ENCODE peak calls at places on chromosomes 7 and 10, in eight cellular contexts. H, Z, S, C, O, D, E and L are unnamed samples.

GRCh38 chr7:28096713-28097112 is 83.9 kb downstream of the JAZF1 start:
- DNase-seq in H (no peak), D (peak; percentile 72), Z (peak; percentile 25), S (peak; percentile 65), E (peak; percentile 34), O (peak; percentile 44), C (peak; percentile 71), L (no peak)

GRCh38 chr7:105621617-105622016 is 40.3 kb upstream of the EFCAB10 start:
- DNase-seq in S (peak; percentile 35), O (no peak), E (no peak), C (no peak), Z (no peak), H (no peak), D (no peak), L (no peak)

GRCh38 chr10:125160856-125161569 is 650 bp upstream of the CTBP2 start:
- DNase-seq in C (peak; percentile 78), O (peak; percentile 88), Z (peak; percentile 16), E (no peak), S (peak; percentile 83), D (peak; percentile 77), H (peak; percentile 95), L (no peak)

GRCh38 chr10:15775513-15775912 is 55.8 kb upstream of the ITGA8 start:
- DNase-seq in H (no peak), C (peak; percentile 28), Z (no peak), E (no peak), S (peak; percentile 77), D (no peak), O (peak; percentile 20), L (no peak)

GRCh38 chr10:110786172-110786571 is 85.6 kb upstream of the PDCD4 start:
- DNase-seq in D (no peak), E (no peak), Z (no peak), O (no peak), S (no peak), C (no peak), H (no peak), L (no peak)

GRCh38 chr7:48643420-48644013 is 280.8 kb upstream of the CDC14C start:
- DNase-seq in D (no peak), S (no peak), H (no peak), E (no peak), C (no peak), Z (no peak), O (no peak), L (no peak)

GRCh38 chr10:91610919-91611318 is 22.0 kb downstream of the PPP1R3C start:
- DNase-seq in E (no peak), H (peak; percentile 70), Z (no peak), C (no peak), S (no peak), D (no peak), O (no peak), L (no peak)

GRCh38 chr10:36256166-36256565 is 614.1 kb upstream of the FZD8 start:
- DNase-seq in E (no peak), Z (no peak), H (no peak), O (no peak), D (peak; percentile 71), S (no peak), C (no peak), L (no peak)

GRCh38 chr10:104925232-104925851 is 284.3 kb downstream of the SORCS3 start:
- DNase-seq in Z (peak; percentile 17), E (no peak), S (peak; percentile 5), D (peak; percentile 6), H (no peak), C (peak; percentile 49), O (peak; percentile 1), L (peak; percentile 2)

GRCh38 chr7:27316311-27316710 is 73.7 kb downstream of the EVX1 start:
- DNase-seq in H (no peak), D (no peak), O (no peak), C (no peak), E (no peak), S (peak; percentile 7), Z (no peak), L (no peak)

GRCh38 chr7:584820-585219 is 65.2 kb upstream of the PDGFA start:
- DNase-seq in Z (no peak), O (no peak), S (no peak), C (no peak), H (no peak), E (no peak), D (no peak), L (no peak)

GRCh38 chr10:84269773-84270172 is 24.9 kb downstream of the RGR start:
- DNase-seq in C (peak; percentile 83), Z (no peak), O (peak; percentile 59), E (no peak), H (peak; percentile 21), S (peak; percentile 55), D (no peak), L (no peak)

GRCh38 chr10:101569838-101570763 is 18.0 kb downstream of the POLL start:
- DNase-seq in E (peak; percentile 77), H (peak; percentile 95), D (peak; percentile 65), C (peak; percentile 59), O (peak; percentile 69), Z (peak; percentile 89), S (peak; percentile 50), L (peak; percentile 61)

GRCh38 chr7:220151-220841 is 27.9 kb downstream of the FAM20C start:
- DNase-seq in H (no peak), O (no peak), C (no peak), E (no peak), S (peak; percentile 39), D (peak; percentile 31), Z (no peak), L (no peak)

GRCh38 chr7:17502209-17502810 is 203.9 kb downstream of the AHR start:
- DNase-seq in S (no peak), H (no peak), O (no peak), C (no peak), Z (no peak), D (no peak), E (no peak), L (no peak)

GRCh38 chr7:1231214-1232102 is 1.2 kb upstream of the UNCX start:
- DNase-seq in E (no peak), S (no peak), D (no peak), C (no peak), O (no peak), Z (no peak), H (no peak), L (no peak)

GRCh38 chr10:10589540-10589939 is 428.1 kb upstream of the CELF2 start:
- DNase-seq in S (peak; percentile 91), D (no peak), O (no peak), E (no peak), C (peak; percentile 2), Z (peak; percentile 2), H (no peak), L (no peak)

GRCh38 chr7:770786-771185 is 43.7 kb upstream of the PRKAR1B start:
- DNase-seq in S (peak; percentile 9), E (no peak), O (no peak), H (no peak), C (no peak), Z (no peak), D (no peak), L (no peak)

GRCh38 chr7:94056796-94057207 is 52.6 kb upstream of the BET1 start:
- DNase-seq in O (no peak), H (no peak), C (peak; percentile 62), E (no peak), D (no peak), S (peak; percentile 91), Z (no peak), L (no peak)

GRCh38 chr7:50662059-50662689 is 97.0 kb upstream of the DDC start:
- DNase-seq in H (peak; percentile 83), S (no peak), Z (no peak), E (no peak), D (no peak), C (no peak), O (no peak), L (peak; percentile 14)

GRCh38 chr7:82442492-82443043 is 1.0 kb downstream of the CACNA2D1 start:
- DNase-seq in D (peak; percentile 60), C (no peak), Z (no peak), E (no peak), O (peak; percentile 47), S (peak; percentile 11), H (no peak), L (no peak)

GRCh38 chr7:141317033-141317585 is 234.1 kb upstream of the AGK start:
- DNase-seq in O (no peak), E (no peak), H (no peak), S (no peak), D (no peak), C (no peak), Z (no peak), L (no peak)

GRCh38 chr7:6623589-6624245 is 8.3 kb downstream of the ZNF853 start:
- DNase-seq in Z (no peak), S (no peak), E (no peak), D (no peak), C (no peak), H (no peak), O (no peak), L (no peak)

GRCh38 chr10:11213156-11213555 is 195.5 kb downstream of the CELF2 start:
- DNase-seq in S (no peak), H (no peak), D (peak; percentile 33), C (no peak), O (no peak), E (no peak), Z (no peak), L (no peak)

GRCh38 chr10:24408365-24408764 is 199.4 kb downstream of the KIAA1217 start:
- DNase-seq in S (no peak), O (no peak), H (no peak), D (no peak), Z (no peak), C (no peak), E (no peak), L (no peak)

GRCh38 chr7:6917258-6917657 is 91.2 kb upstream of the CCZ1B start:
- DNase-seq in S (no peak), H (no peak), Z (no peak), E (no peak), O (no peak), C (no peak), D (peak; percentile 37), L (no peak)

GRCh38 chr10:98858525-98858924 is 377.1 kb downstream of the HPSE2 start:
- DNase-seq in H (no peak), D (peak; percentile 0), Z (no peak), C (peak; percentile 37), E (no peak), S (peak; percentile 5), O (no peak), L (no peak)

GRCh38 chr10:59894114-59894513 is 12.2 kb downstream of the CCDC6 start:
- DNase-seq in C (peak; percentile 96), O (no peak), H (no peak), D (no peak), E (no peak), Z (no peak), S (peak; percentile 58), L (no peak)

GRCh38 chr7:55438085-55438764 is 73.1 kb downstream of the LANCL2 start:
- DNase-seq in O (no peak), C (no peak), S (no peak), D (no peak), Z (no peak), E (no peak), H (no peak), L (no peak)

GRCh38 chr10:49520122-49520775 is 18.7 kb downstream of the ERCC6 start:
- DNase-seq in O (no peak), C (no peak), E (no peak), D (no peak), S (no peak), H (no peak), Z (no peak), L (no peak)

GRCh38 chr7:8260871-8261707 is 878 bp downstream of the ICA1 start:
- DNase-seq in H (peak; percentile 90), S (no peak), D (peak; percentile 73), O (no peak), C (peak; percentile 74), Z (peak; percentile 8), E (no peak), L (no peak)

GRCh38 chr10:47331491-47331890 is 9.2 kb downstream of the GDF2 start:
- DNase-seq in S (no peak), O (no peak), C (no peak), E (no peak), Z (no peak), H (peak; percentile 74), D (no peak), L (no peak)

GRCh38 chr10:132483394-132483793 is 54.2 kb upstream of the INPP5A start:
- DNase-seq in S (no peak), D (no peak), E (no peak), H (no peak), C (no peak), O (no peak), Z (no peak), L (no peak)

GRCh38 chr7:20270867-20271266 is 53.7 kb upstream of the MACC1 start:
- DNase-seq in O (no peak), E (no peak), C (no peak), D (no peak), Z (no peak), H (no peak), S (no peak), L (no peak)